ENCODE peak calls at places on chromosomes 4 and X, in six cellular contexts. W, N, B, P, M and F are unnamed samples. For H3K36me3 and H3K4me1, the result is how much of the 10 kb centered on the place peaks cover.

GRCh38 chr4:149896428-149896827 is 80.8 kb upstream of the IQCM start:
- DNase-seq in B (peak), M (no peak), W (no peak), N (no peak), P (no peak), F (no peak)

GRCh38 chr4:182015893-182016292 is 227.3 kb upstream of the TENM3 start:
- DNase-seq in P (no peak), N (no peak), B (no peak), W (no peak), M (no peak), F (no peak)

GRCh38 chr4:118683513-118683912 is 1.7 kb upstream of the METTL14 start:
- DNase-seq in B (peak), P (peak), N (no peak), M (no peak), W (no peak), F (no peak)

GRCh38 chr4:183388777-183389176 is 55.7 kb upstream of the CDKN2AIP start:
- DNase-seq in B (no peak), P (no peak), M (no peak), N (no peak), W (peak), F (no peak)

GRCh38 chr4:138659041-138659565 is 356.5 kb upstream of the NOCT start:
- DNase-seq in N (no peak), B (no peak), M (no peak), W (no peak), P (no peak), F (no peak)

GRCh38 chr4:125140966-125141495 is 173.7 kb upstream of the FAT4 start:
- DNase-seq in P (no peak), B (no peak), W (no peak), M (no peak), N (no peak), F (no peak)

GRCh38 chrX:7515681-7516413 is 327.1 kb upstream of the VCX start:
- DNase-seq in P (no peak), M (no peak), B (no peak), N (no peak), W (no peak), F (no peak)

GRCh38 chr4:156999175-156999517 is 27.5 kb upstream of the PDGFC start:
- DNase-seq in B (peak), P (no peak), M (no peak), N (no peak), W (no peak), F (peak)

GRCh38 chrX:153861147-153861546 is 24.8 kb downstream of the L1CAM start:
- DNase-seq in M (peak), P (no peak), N (no peak), W (peak), B (no peak), F (no peak)

GRCh38 chr4:145755802-145756201 is 75.9 kb downstream of the C4orf51 start:
- DNase-seq in N (no peak), W (no peak), B (no peak), P (no peak), M (no peak), F (no peak)

GRCh38 chrX:9912341-9912740 is 54.8 kb upstream of the CLDN34 start:
- DNase-seq in M (no peak), P (no peak), W (no peak), N (no peak), B (no peak), F (no peak)

GRCh38 chrX:3134316-3134715 is 93.0 kb downstream of the ARSF start:
- DNase-seq in P (no peak), W (no peak), N (no peak), B (no peak), M (no peak), F (no peak)

GRCh38 chr4:18180122-18180521 is 158.6 kb upstream of the LCORL start:
- DNase-seq in M (no peak), W (no peak), N (no peak), B (no peak), P (no peak), F (no peak)

GRCh38 chr4:94447754-94448411 is 3.9 kb upstream of the PDLIM5 start:
- DNase-seq in M (no peak), B (no peak), W (no peak), P (no peak), N (no peak), F (no peak)

GRCh38 chr4:101699441-101700117 is 91.0 kb upstream of the BANK1 start:
- DNase-seq in W (no peak), P (no peak), N (no peak), B (no peak), M (no peak), F (no peak)

GRCh38 chr4:158621729-158622128 is 50.0 kb downstream of the C4orf46 start:
- DNase-seq in N (no peak), M (no peak), B (no peak), W (no peak), P (no peak), F (no peak)

GRCh38 chrX:1657367-1658082 is 42.7 kb downstream of the ASMT start:
- DNase-seq in N (peak), P (no peak), B (no peak), W (peak), M (peak), F (no peak)

GRCh38 chr4:61770456-61770855 is 570.3 kb downstream of the ADGRL3 start:
- DNase-seq in W (no peak), P (no peak), M (no peak), N (no peak), B (no peak), F (no peak)

GRCh38 chr4:77815651-77816050 is 3.5 kb downstream of the CNOT6L start:
- DNase-seq in W (no peak), B (no peak), P (no peak), N (no peak), M (no peak), F (no peak)

GRCh38 chrX:154370300-154370881 is 4.0 kb downstream of the FLNA start:
- DNase-seq in M (peak), B (peak), N (peak), P (no peak), W (no peak), F (no peak)

GRCh38 chr4:158255727-158256324 is 45.5 kb downstream of the TMEM144 start:
- DNase-seq in P (peak), M (no peak), N (no peak), B (peak), W (no peak), F (no peak)

GRCh38 chrX:111779582-111779981 is 96.4 kb upstream of the TRPC5OS start:
- DNase-seq in N (no peak), P (no peak), W (no peak), B (no peak), M (no peak), F (no peak)

GRCh38 chr4:158033416-158033863 is 139.4 kb downstream of the GASK1B start:
- DNase-seq in P (no peak), W (no peak), N (no peak), B (peak), M (no peak), F (no peak)

GRCh38 chr4:9877123-9877522 is 95.7 kb downstream of the DRD5 start:
- DNase-seq in N (no peak), P (no peak), B (no peak), M (peak), W (no peak), F (no peak)

GRCh38 chr4:176794151-176794550 is 1.4 kb upstream of the VEGFC start:
- DNase-seq in M (no peak), B (no peak), W (no peak), N (no peak), P (no peak), F (no peak)

GRCh38 chr4:84291984-84292383 is 207.1 kb downstream of the NKX6-1 start:
- DNase-seq in N (no peak), B (no peak), M (no peak), W (no peak), P (no peak), F (no peak)

GRCh38 chrX:47143894-47144625 is 442 bp downstream of the NDUFB11 start:
- DNase-seq in P (peak), B (peak), N (no peak), W (peak), M (peak), F (no peak)

GRCh38 chr4:158042591-158043030 is 130.2 kb downstream of the GASK1B start:
- DNase-seq in N (no peak), B (no peak), M (no peak), W (no peak), P (no peak), F (no peak)

GRCh38 chrX:72306085-72306801 is 529 bp upstream of the CITED1 start:
- DNase-seq in M (no peak), N (no peak), W (no peak), P (peak), B (no peak), F (no peak)

GRCh38 chrX:115650916-115651315 is 89.9 kb downstream of the PLS3 start:
- DNase-seq in W (no peak), P (peak), N (peak), B (peak), M (peak), F (no peak)

GRCh38 chr4:151486166-151486565 is 77.2 kb downstream of the FHIP1A start:
- DNase-seq in M (no peak), P (no peak), N (no peak), B (no peak), W (no peak), F (no peak)

GRCh38 chrX:40947276-40947675 is 138.0 kb upstream of the USP9X start:
- DNase-seq in P (no peak), N (no peak), B (peak), W (no peak), M (no peak), F (no peak)

GRCh38 chrX:10631416-10632145 is 11.2 kb upstream of the MID1 start:
- DNase-seq in W (no peak), P (no peak), B (no peak), M (no peak), N (no peak), F (no peak)

GRCh38 chr4:112706840-112707207 is 69.9 kb downstream of the LARP7 start:
- DNase-seq in B (no peak), N (no peak), P (no peak), W (no peak), M (no peak), F (no peak)

GRCh38 chr4:142582340-142582739 is 263.8 kb downstream of the INPP4B start:
- DNase-seq in N (no peak), M (no peak), B (no peak), P (no peak), W (no peak), F (no peak)
- H3K36me3 ChIP-seq in N (under half), M (under half), B (under half), P (under half), W (under half), F (under half)

DNA sequence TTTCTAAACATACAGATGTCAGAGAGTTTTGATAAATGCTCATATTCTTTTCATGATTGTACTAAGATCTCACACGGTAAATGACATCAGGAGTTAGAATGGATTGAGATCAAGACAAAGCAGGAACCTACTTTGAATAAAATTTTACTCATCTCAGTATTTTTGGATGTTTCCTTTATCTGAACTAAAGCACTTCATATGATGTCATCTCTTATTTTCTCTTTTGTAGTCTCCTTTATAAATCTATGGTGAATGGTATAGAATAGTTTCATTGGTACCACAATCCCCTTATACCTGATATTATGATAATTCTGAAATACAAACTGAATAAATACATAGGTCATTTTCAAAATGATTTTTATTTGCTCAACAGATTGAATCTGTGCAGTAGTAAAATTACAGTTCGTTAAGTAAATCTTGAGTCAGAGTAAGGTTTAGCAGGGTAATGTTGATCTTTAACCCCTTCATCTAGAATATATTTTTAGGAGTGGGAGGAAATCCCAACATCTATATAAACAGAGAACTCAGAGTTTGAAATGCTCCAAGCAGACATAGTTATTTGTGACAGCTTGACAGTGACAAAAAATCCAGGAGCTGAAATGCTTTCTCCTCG is 180.0 kb downstream of the MGST2 start:
- DNase-seq in B (no peak), P (no peak), M (no peak), N (no peak), W (no peak), F (no peak)
- H3K4me1 ChIP-seq in B (under half), P (under half), M (under half), N (under half), W (under half), F (under half)

GRCh38 chr4:886244-886643 is 45.9 kb downstream of the GAK start:
- DNase-seq in B (no peak), P (no peak), W (no peak), N (no peak), M (no peak), F (no peak)
- H3K36me3 ChIP-seq in B (under half), P (half or more), W (under half), N (under half), M (under half), F (under half)

DNA sequence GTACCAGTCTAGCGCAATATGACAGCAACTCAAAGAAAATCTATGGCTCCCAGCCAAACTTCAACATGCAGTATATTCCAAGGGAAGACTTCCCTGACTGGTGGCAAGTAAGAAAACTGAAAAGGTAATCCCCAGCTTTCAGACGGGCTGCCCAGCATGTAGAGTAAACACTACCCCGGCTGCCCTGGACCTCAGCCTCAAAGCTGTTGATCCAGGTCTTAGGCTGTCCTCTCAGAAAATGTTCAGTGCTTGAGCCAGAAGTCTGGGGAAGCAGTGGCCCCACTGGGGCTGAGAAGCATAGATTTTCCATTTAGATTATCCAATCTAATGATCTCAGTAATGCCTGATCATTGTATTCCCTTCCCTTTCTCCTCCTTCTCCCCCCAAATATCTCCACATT is 21.9 kb downstream of the BMX start:
- DNase-seq in B (no peak), P (no peak), N (no peak), M (no peak), W (no peak), F (no peak)
- H3K4me1 ChIP-seq in B (under half), P (under half), N (under half), M (under half), W (under half), F (under half)

DNA sequence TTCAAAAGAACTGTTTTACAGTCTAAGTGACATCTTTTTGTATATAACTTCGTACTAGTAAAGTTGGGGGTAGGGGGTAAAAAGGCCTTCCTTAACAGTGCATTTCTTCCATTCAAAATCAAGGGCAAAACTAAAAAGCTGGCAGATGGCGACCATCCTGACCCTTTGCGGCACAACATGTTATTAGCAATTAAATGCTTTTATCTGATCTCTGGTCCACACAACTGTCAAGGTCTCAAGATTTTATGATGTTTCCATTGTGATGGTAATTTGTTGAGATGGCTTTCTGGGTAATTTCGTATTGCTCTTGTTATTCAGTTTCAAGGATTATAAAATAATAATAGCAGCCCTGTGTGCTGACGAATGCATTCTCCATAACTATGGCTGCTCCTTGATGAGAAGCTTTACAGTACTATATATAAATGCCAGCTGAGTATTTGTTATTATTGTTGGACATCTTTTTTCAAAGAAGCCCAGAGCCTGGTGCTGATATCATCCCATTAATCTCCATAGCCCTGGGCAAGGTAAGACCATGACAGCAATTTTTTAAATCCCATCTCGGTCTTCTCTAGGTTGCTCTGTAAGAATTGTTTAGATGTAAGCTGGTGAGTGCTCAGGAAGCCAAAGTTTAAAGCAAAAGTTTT is 89.5 kb downstream of the CBR4 start:
- DNase-seq in W (no peak), N (no peak), P (no peak), B (no peak), M (no peak), F (no peak)
- H3K36me3 ChIP-seq in W (under half), N (under half), P (under half), B (under half), M (under half), F (under half)

GRCh38 chr4:33073811-33074210 is 2353.6 kb downstream of the PCDH7 start:
- DNase-seq in W (no peak), N (no peak), P (no peak), M (no peak), B (no peak), F (no peak)

GRCh38 chr4:33072340-33073089 is 2352.3 kb downstream of the PCDH7 start:
- DNase-seq in B (no peak), N (no peak), P (no peak), W (no peak), M (no peak), F (no peak)

GRCh38 chr4:33067221-33067620 is 2347.1 kb downstream of the PCDH7 start:
- DNase-seq in B (no peak), M (no peak), P (no peak), W (no peak), N (no peak), F (no peak)

GRCh38 chr4:33068539-33068938 is 2348.4 kb downstream of the PCDH7 start:
- DNase-seq in N (no peak), P (no peak), W (no peak), M (no peak), B (no peak), F (no peak)

DNA sequence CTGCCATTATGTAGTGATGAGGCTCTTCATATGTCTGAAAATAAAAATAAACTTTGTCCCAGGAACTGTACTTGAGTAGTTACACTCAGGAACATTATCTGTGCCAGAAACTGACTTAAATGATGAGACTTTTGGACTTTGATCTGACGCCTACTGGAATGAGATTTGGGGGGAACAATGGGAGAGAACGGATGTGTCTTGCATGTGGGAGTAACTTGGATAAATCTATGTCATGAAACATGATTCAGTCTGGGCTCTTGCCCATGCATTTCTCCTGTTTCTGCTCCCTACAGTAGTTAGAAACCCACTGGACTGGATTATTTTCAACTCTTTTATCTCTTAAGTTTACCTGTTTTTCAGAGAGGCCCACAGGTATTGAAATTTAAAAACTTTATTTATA is 2351.4 kb downstream of the PCDH7 start:
- DNase-seq in P (no peak), B (no peak), M (no peak), N (no peak), W (no peak), F (no peak)
- H3K4me1 ChIP-seq in P (under half), B (under half), M (under half), N (under half), W (under half), F (under half)

DNA sequence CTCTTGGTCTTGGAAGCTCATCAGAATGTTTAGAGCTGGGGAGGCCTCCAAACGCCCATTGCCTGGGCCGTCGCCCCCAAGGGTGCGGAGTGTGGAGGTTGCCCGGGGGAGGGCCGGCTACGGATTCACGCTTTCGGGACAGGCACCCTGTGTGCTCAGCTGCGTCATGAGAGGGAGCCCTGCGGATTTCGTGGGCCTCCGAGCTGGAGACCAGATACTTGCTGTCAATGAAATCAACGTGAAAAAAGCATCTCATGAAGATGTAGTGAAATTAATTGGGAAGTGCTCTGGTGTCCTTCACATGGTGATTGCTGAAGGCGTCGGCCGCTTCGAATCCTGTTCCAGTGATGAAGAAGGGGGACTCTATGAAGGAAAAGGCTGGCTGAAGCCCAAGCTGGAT is 23.3 kb downstream of the RGS12 start:
- DNase-seq in W (peak), B (no peak), P (no peak), N (no peak), M (peak), F (no peak)
- H3K36me3 ChIP-seq in W (under half), B (under half), P (under half), N (under half), M (under half), F (under half)